ENCODE peak calls at places on chromosome 19, in eight cellular contexts. V is left ventricle myocardium inferior, T is HFFc6, O is activated B cell treated with CpG ODN at 0.5 μM for 24 hours, X is foreskin fibroblast, S is cardiac muscle cell, B is mesothelial cell of epicardium, J is brain microvascular endothelial cell. H is an unnamed sample.

GRCh38 chr19:52665529-52665928 is 27.4 kb upstream of the ZNF83 start:
- DNase-seq in O (no peak), J (peak), T (peak), B (no peak), S (no peak), V (no peak), X (no peak), H (no peak)

GRCh38 chr19:15038304-15038703 is 11.0 kb upstream of the CASP14 start:
- DNase-seq in S (no peak), O (no peak), X (no peak), V (no peak), T (no peak), B (no peak), J (no peak), H (no peak)

GRCh38 chr19:8306235-8307054 is 1.7 kb downstream of the CD320 start:
- DNase-seq in J (no peak), X (no peak), T (no peak), O (peak), S (no peak), V (no peak), B (peak), H (no peak)

GRCh38 chr19:49136771-49137171 is 17.4 kb downstream of the PPFIA3 start:
- DNase-seq in X (no peak), T (no peak), O (no peak), J (no peak), B (no peak), V (peak), S (no peak), H (no peak)

GRCh38 chr19:38120471-38121030 is 103.5 kb downstream of the DPF1 start:
- DNase-seq in O (no peak), J (no peak), V (no peak), B (no peak), X (no peak), T (no peak), S (no peak), H (no peak)

GRCh38 chr19:34023381-34023780 is 148.9 kb upstream of the LSM14A start:
- DNase-seq in S (no peak), O (no peak), V (no peak), X (no peak), T (no peak), J (no peak), B (no peak), H (no peak)

GRCh38 chr19:35856001-35856400 is 710 bp upstream of the KIRREL2 start:
- DNase-seq in B (no peak), V (no peak), X (no peak), S (peak), T (no peak), J (no peak), O (no peak), H (no peak)

GRCh38 chr19:27733551-27734266 is 1479.2 kb downstream of the UQCRFS1 start:
- DNase-seq in O (no peak), J (no peak), X (no peak), V (no peak), S (no peak), B (no peak), T (no peak), H (no peak)

GRCh38 chr19:6626764-6627163 is 35.8 kb upstream of the CD70 start:
- DNase-seq in V (no peak), O (no peak), J (no peak), B (no peak), T (no peak), S (no peak), X (no peak), H (no peak)

GRCh38 chr19:40521276-40521675 is 54.5 kb downstream of the SPTBN4 start:
- DNase-seq in T (peak), J (no peak), O (no peak), V (no peak), S (no peak), X (no peak), B (no peak), H (no peak)

GRCh38 chr19:38989066-38989605 is 13.6 kb upstream of the FBXO17 start:
- DNase-seq in S (peak), X (no peak), J (no peak), B (peak), V (no peak), O (no peak), T (no peak), H (no peak)

GRCh38 chr19:39247701-39248664 is 673 bp downstream of the IFNL4 start:
- DNase-seq in J (no peak), V (no peak), B (no peak), T (no peak), S (peak), O (no peak), X (no peak), H (no peak)

GRCh38 chr19:33988601-33989000 is 183.7 kb upstream of the LSM14A start:
- DNase-seq in O (no peak), X (no peak), S (no peak), V (no peak), J (peak), B (no peak), T (peak), H (no peak)

DNA sequence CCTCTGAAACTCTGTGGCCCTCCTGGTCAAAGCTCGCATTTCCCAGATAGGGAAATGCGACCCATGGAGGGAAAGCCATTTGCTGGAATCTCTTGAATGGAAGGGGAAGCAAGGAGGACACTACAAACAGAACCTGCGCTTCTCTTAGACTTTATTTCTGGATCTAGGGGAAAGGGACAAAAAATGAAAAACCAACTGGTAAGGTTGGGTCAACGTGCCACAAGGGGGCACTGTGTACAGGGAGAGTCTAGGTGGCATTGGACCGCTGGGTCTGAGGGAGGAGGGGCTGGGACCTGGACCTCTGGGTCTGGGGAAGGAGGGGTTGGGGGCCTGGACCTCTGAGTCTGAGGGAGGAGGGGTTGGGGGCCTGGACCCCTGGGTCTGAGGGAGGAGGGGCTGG is 5.0 kb downstream of the KLK4 start:
- DNase-seq in S (peak), B (no peak), T (no peak), J (no peak), V (no peak), O (no peak), X (no peak), H (no peak)
- TF ChIP-seq CTCF in S (peak), B (peak), T (peak), J (peak), V (no peak), O (no peak), X (peak), H (no peak)

GRCh38 chr19:3434630-3435553 is 45.4 kb downstream of the SMIM24 start:
- DNase-seq in O (peak), V (peak), T (peak), S (peak), J (peak), X (peak), B (peak), H (peak)
- TF ChIP-seq CTCF in O (no peak), V (no peak), T (no peak), S (no peak), J (no peak), X (no peak), B (no peak), H (no peak)

GRCh38 chr19:10858204-10858828 is 10.1 kb downstream of the C19orf38 start:
- DNase-seq in T (no peak), X (no peak), S (peak), B (peak), V (no peak), O (no peak), J (no peak), H (no peak)

GRCh38 chr19:10864538-10864899 is 6.8 kb upstream of the CARM1 start:
- DNase-seq in B (peak), V (peak), J (peak), S (peak), T (peak), X (peak), O (peak), H (peak)

GRCh38 chr19:10862561-10863106 is 8.7 kb upstream of the CARM1 start:
- DNase-seq in B (no peak), J (no peak), X (no peak), O (no peak), T (no peak), V (no peak), S (no peak), H (no peak)

GRCh38 chr19:10863107-10863700 is 8.1 kb upstream of the CARM1 start:
- DNase-seq in T (peak), B (no peak), V (no peak), J (peak), X (no peak), O (no peak), S (peak), H (no peak)

GRCh38 chr19:10861118-10861651 is 10.2 kb upstream of the CARM1 start:
- DNase-seq in O (no peak), V (no peak), T (no peak), J (peak), S (peak), B (no peak), X (no peak), H (no peak)
- TF ChIP-seq CTCF in O (no peak), V (peak), T (peak), J (peak), S (peak), B (peak), X (peak), H (peak)

GRCh38 chr19:45444318-45445041 is 20.8 kb upstream of the ERCC1 start:
- DNase-seq in J (peak), S (peak), B (peak), T (peak), X (peak), O (peak), V (peak), H (peak)
- TF ChIP-seq CTCF in J (no peak), S (no peak), B (no peak), T (no peak), X (no peak), O (no peak), V (no peak), H (no peak)

DNA sequence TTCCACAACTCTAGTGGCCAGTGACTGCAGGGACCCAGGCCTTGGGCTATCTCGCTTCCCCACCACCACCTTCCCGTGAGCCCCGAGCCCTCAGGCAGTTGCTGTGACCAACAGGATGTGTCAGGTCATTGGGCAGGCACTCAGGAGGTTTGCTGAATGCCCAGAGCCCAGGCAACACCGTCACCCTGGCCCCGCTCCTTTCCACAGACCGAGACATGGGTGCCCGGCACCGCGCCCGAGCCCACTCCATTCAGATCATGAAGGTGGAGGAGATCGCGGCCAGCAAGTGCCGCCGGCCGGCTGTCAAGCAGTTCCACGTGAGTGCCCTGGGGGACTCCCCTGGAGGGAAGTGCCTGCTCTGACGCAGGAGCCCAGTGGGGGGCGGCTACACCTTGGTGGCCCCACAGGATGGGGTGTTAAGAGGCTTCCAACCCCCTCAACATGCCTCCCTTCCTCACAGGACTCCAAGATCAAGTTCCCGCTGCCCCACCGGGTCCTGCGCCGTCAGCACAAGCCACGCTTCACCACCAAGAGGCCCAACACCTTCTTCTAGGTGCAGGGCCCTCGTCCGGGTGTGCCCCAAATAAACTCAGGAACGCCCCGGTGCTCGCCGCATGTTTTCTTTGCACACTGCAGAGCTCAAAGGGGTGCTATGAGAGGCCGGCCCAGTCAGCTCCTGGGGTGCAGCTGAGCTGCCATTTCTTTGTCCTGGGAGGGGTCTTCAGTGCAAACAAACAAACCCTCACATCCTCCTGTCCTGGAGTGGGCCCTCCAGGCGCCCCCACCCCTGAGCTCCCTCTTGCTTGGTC is 3.2 kb downstream of the RPL18A start:
- DNase-seq in J (no peak), O (no peak), S (no peak), V (no peak), B (no peak), T (no peak), X (no peak), H (no peak)
- TF ChIP-seq CTCF in J (no peak), O (no peak), S (no peak), V (no peak), B (no peak), T (no peak), X (no peak), H (no peak)

GRCh38 chr19:46412034-46412982 is 1.1 kb downstream of the CCDC8 start:
- DNase-seq in V (no peak), B (no peak), S (peak), T (no peak), J (no peak), O (no peak), X (no peak), H (no peak)
- TF ChIP-seq CTCF in V (peak), B (no peak), S (peak), T (no peak), J (peak), O (no peak), X (no peak), H (no peak)

GRCh38 chr19:32287811-32288227 is 57.6 kb upstream of the ZNF507 start:
- DNase-seq in B (no peak), J (peak), S (peak), O (no peak), X (peak), V (peak), T (peak), H (peak)
- TF ChIP-seq CTCF in B (no peak), J (peak), S (peak), O (no peak), X (peak), V (peak), T (peak), H (peak)

H was measured in thoracic aorta.